ENCODE peak calls at places on chromosomes 11 and 22, in eight cellular contexts. C is hypothalamus; I is activated CD8-positive, alpha-beta memory T cell treated with anti-CD3 and anti-CD28 coated beads, Interleukin-2, amount 10 ng/mL, durations not matched to agents 7 days and 5 days; P is NCI-H1048; K is Calu3; F is NCI-H1930; A is kidney glomerular epithelial cell; Y is NCI-H2029. L is an unnamed sample.

GRCh38 chr11:22337571-22338464 is at the start of gene SLC17A6:
- DNase-seq in K (peak), F (no peak), Y (no peak), A (peak), I (no peak), C (no peak), P (peak), L (peak)

GRCh38 chr11:27812341-27812740 is 112.1 kb upstream of the BDNF start:
- DNase-seq in P (no peak), C (no peak), I (no peak), F (no peak), A (peak), Y (no peak), K (no peak), L (no peak)

GRCh38 chr22:30324008-30324730 is 2.6 kb downstream of the TBC1D10A start:
- DNase-seq in P (no peak), A (no peak), Y (no peak), C (no peak), K (no peak), I (peak), F (no peak), L (no peak)

GRCh38 chr22:37282385-37282677 is at the start of gene CYTH4:
- DNase-seq in Y (no peak), K (peak), I (peak), A (no peak), C (no peak), P (no peak), F (no peak), L (no peak)

GRCh38 chr11:130428271-130428670 is at the start of gene ADAMTS8:
- DNase-seq in C (no peak), A (no peak), F (no peak), I (no peak), Y (no peak), P (no peak), K (no peak), L (no peak)

GRCh38 chr11:65786786-65787636 is at the start of gene OVOL1:
- DNase-seq in C (no peak), I (no peak), K (peak), A (no peak), P (peak), F (no peak), Y (peak), L (no peak)

GRCh38 chr22:29912605-29913398 is 29.8 kb downstream of the MTMR3 start:
- DNase-seq in P (no peak), A (peak), K (peak), I (no peak), Y (no peak), F (no peak), C (no peak), L (no peak)

GRCh38 chr11:16098827-16099226 is 257.5 kb downstream of the SOX6 start:
- DNase-seq in Y (no peak), I (no peak), P (no peak), F (peak), C (no peak), K (no peak), A (no peak), L (no peak)

GRCh38 chr11:127126956-127127355 is 126.4 kb upstream of the KIRREL3 start:
- DNase-seq in I (no peak), A (no peak), F (no peak), K (no peak), Y (no peak), C (no peak), P (no peak), L (no peak)

GRCh38 chr22:36197065-36197440 is 4.6 kb downstream of the APOL4 start:
- DNase-seq in Y (no peak), F (no peak), C (no peak), I (no peak), A (no peak), P (no peak), K (no peak), L (peak)

GRCh38 chr22:33210129-33210784 is 152.1 kb upstream of the SYN3 start:
- DNase-seq in I (no peak), A (peak), F (peak), K (peak), Y (peak), C (no peak), P (no peak), L (peak)

GRCh38 chr11:69397732-69398131 is 83.7 kb upstream of the LINC01488 start:
- DNase-seq in A (no peak), I (no peak), P (no peak), F (no peak), K (no peak), Y (no peak), C (no peak), L (no peak)

GRCh38 chr22:25488244-25489020 is 76.0 kb upstream of the GRK3 start:
- DNase-seq in Y (peak), A (peak), I (peak), F (no peak), K (peak), C (no peak), P (no peak), L (no peak)

GRCh38 chr11:104572279-104572678 is 326.0 kb downstream of the CASP12 start:
- DNase-seq in Y (no peak), F (no peak), P (no peak), K (no peak), I (no peak), A (no peak), C (no peak), L (no peak)

GRCh38 chr11:45392621-45393183 is 106.6 kb upstream of the SYT13 start:
- DNase-seq in A (no peak), Y (no peak), I (no peak), P (no peak), C (no peak), F (no peak), K (no peak), L (no peak)

GRCh38 chr11:117179048-117179999 is 781 bp downstream of the SIDT2 start:
- DNase-seq in I (peak), F (no peak), C (no peak), Y (no peak), P (no peak), A (no peak), K (peak), L (no peak)

GRCh38 chr11:67367014-67367835 is 6.2 kb downstream of the CLCF1 start:
- DNase-seq in Y (no peak), P (no peak), A (no peak), K (no peak), I (no peak), F (no peak), C (no peak), L (no peak)

GRCh38 chr11:69899957-69900821 is 81.0 kb upstream of the FGF3 start:
- DNase-seq in Y (no peak), K (peak), C (no peak), P (no peak), F (no peak), I (no peak), A (no peak), L (no peak)

GRCh38 chr11:112662554-112662953 is 298.7 kb upstream of the NCAM1 start:
- DNase-seq in A (no peak), I (no peak), C (no peak), F (no peak), K (no peak), Y (no peak), P (no peak), L (no peak)

GRCh38 chr11:69002743-69003231 is 10.3 kb downstream of the MRGPRF start:
- DNase-seq in C (no peak), I (no peak), F (no peak), K (no peak), A (no peak), Y (no peak), P (no peak), L (no peak)

GRCh38 chr11:2836335-2837095 is 49.1 kb downstream of the CDKN1C start:
- DNase-seq in A (no peak), K (no peak), F (no peak), Y (no peak), P (no peak), I (no peak), C (no peak), L (no peak)

GRCh38 chr22:45308624-45309421 is 911 bp upstream of the FAM118A start:
- DNase-seq in F (no peak), C (no peak), P (no peak), A (no peak), Y (no peak), K (no peak), I (peak), L (no peak)

GRCh38 chr11:31767665-31768064 is 43.5 kb downstream of the PAX6 start:
- DNase-seq in I (no peak), A (no peak), K (no peak), Y (no peak), C (no peak), P (no peak), F (no peak), L (no peak)

GRCh38 chr11:100562102-100562501 is 125.0 kb upstream of the ARHGAP42 start:
- DNase-seq in P (peak), Y (no peak), F (no peak), C (no peak), I (no peak), K (peak), A (peak), L (no peak)

GRCh38 chr22:50247748-50248147 is 2.9 kb upstream of the TUBGCP6 start:
- DNase-seq in P (no peak), I (peak), Y (peak), A (peak), K (no peak), C (no peak), F (peak), L (no peak)

GRCh38 chr22:31898406-31898805 is 45.9 kb upstream of the YWHAH start:
- DNase-seq in A (no peak), F (no peak), C (no peak), I (no peak), Y (no peak), K (no peak), P (no peak), L (no peak)

GRCh38 chr11:2269601-2270321 is 627 bp downstream of the ASCL2 start:
- DNase-seq in K (no peak), A (no peak), P (peak), F (peak), Y (no peak), C (no peak), I (peak), L (no peak)

GRCh38 chr11:43907028-43907966 is 26.7 kb downstream of the ALKBH3 start:
- DNase-seq in K (no peak), F (no peak), C (no peak), I (no peak), A (no peak), Y (no peak), P (no peak), L (no peak)

GRCh38 chr22:39724390-39724789 is 153.8 kb downstream of the CACNA1I start:
- DNase-seq in F (no peak), A (no peak), I (no peak), K (no peak), P (peak), C (no peak), Y (no peak), L (no peak)

GRCh38 chr11:92211576-92212167 is 12.9 kb upstream of the FAT3 start:
- DNase-seq in A (no peak), F (peak), I (no peak), P (no peak), K (peak), C (no peak), Y (no peak), L (peak)

GRCh38 chr22:37804886-37805857 is 2.6 kb upstream of the GCAT start:
- DNase-seq in I (peak), Y (peak), P (peak), K (peak), C (peak), F (peak), A (peak), L (no peak)

GRCh38 chr11:69576069-69576782 is 64.7 kb upstream of the CCND1 start:
- DNase-seq in Y (no peak), C (no peak), K (no peak), I (no peak), F (no peak), P (no peak), A (no peak), L (no peak)

GRCh38 chr11:59135648-59136461 is 6.8 kb upstream of the FAM111A start:
- DNase-seq in K (peak), I (peak), F (peak), P (peak), C (peak), A (peak), Y (peak), L (peak)

L was measured in neuronal stem cell.